ENCODE peak calls at places on chromosomes 16 and 17, in seven cellular contexts. M is HL-60, X is endothelial cell of umbilical vein, U is sigmoid colon, Q is GM23338, G is upper lobe of left lung, A is HCT116. K is an unnamed sample.

GRCh38 chr17:3385869-3386816 is at the start of gene OR3A2:
- DNase-seq in X (no peak), M (no peak), A (no peak), U (no peak), G (peak), Q (peak), K (no peak)

GRCh38 chr16:51374346-51374745 is 223.3 kb upstream of the SALL1 start:
- DNase-seq in X (no peak), A (no peak), G (no peak), M (no peak), Q (no peak), U (no peak), K (no peak)

GRCh38 chr17:51992864-51993413 is 165.6 kb downstream of the CA10 start:
- DNase-seq in X (no peak), Q (no peak), M (no peak), A (no peak), U (no peak), G (no peak), K (no peak)

GRCh38 chr17:39239640-39240314 is 14.0 kb upstream of the STAC2 start:
- DNase-seq in U (peak), G (peak), M (peak), X (peak), A (peak), Q (peak), K (no peak)

GRCh38 chr16:9709221-9709620 is 473.0 kb downstream of the GRIN2A start:
- DNase-seq in M (no peak), A (no peak), U (no peak), G (no peak), Q (no peak), X (no peak), K (no peak)

GRCh38 chr17:17071531-17072360 is 29.5 kb downstream of the MPRIP start:
- DNase-seq in A (no peak), M (no peak), Q (no peak), X (no peak), G (no peak), U (peak), K (no peak)

GRCh38 chr17:65813306-65813705 is 251.9 kb upstream of the AXIN2 start:
- DNase-seq in G (no peak), U (no peak), A (no peak), Q (no peak), M (peak), X (no peak), K (no peak)

GRCh38 chr16:26983426-26983825 is 83.3 kb upstream of the C16orf82 start:
- DNase-seq in U (no peak), G (no peak), X (no peak), M (no peak), Q (no peak), A (no peak), K (no peak)

GRCh38 chr16:85878875-85879274 is 20.1 kb upstream of the IRF8 start:
- DNase-seq in Q (peak), X (peak), U (no peak), M (no peak), A (no peak), G (no peak), K (no peak)

GRCh38 chr16:11398851-11399250 is 53.6 kb downstream of the RMI2 start:
- DNase-seq in G (no peak), M (no peak), Q (no peak), A (no peak), U (no peak), X (no peak), K (no peak)

GRCh38 chr16:50154369-50154947 is 1.4 kb downstream of the TENT4B start:
- DNase-seq in G (no peak), U (no peak), A (no peak), Q (peak), M (no peak), X (peak), K (no peak)

GRCh38 chr16:57966133-57966805 is 4.7 kb downstream of the CNGB1 start:
- DNase-seq in A (no peak), Q (no peak), G (no peak), U (no peak), M (no peak), X (no peak), K (no peak)

GRCh38 chr16:81035398-81035974 is at the start of gene ATMIN:
- DNase-seq in Q (peak), X (peak), U (peak), A (peak), M (peak), G (peak), K (peak)

GRCh38 chr16:5451641-5452040 is 354.0 kb upstream of the EEF2KMT start:
- DNase-seq in Q (peak), A (no peak), G (no peak), X (no peak), U (no peak), M (no peak), K (no peak)

GRCh38 chr16:53817117-53817516 is 113.2 kb downstream of the FTO start:
- DNase-seq in M (no peak), A (peak), X (peak), G (no peak), Q (no peak), U (no peak), K (no peak)

GRCh38 chr17:6157716-6158115 is 87.5 kb downstream of the WSCD1 start:
- DNase-seq in G (peak), A (no peak), Q (no peak), U (no peak), X (no peak), M (no peak), K (no peak)
- TF ChIP-seq CTCF in G (no peak), A (no peak), Q (no peak), U (no peak), X (no peak), M (no peak), K (no peak)

GRCh38 chr17:78575340-78575739 is 1.9 kb downstream of the DNAH17 start:
- DNase-seq in X (no peak), A (no peak), Q (no peak), U (no peak), G (no peak), M (no peak), K (no peak)
- TF ChIP-seq POLR2AphosphoS5 in X (no peak), A (no peak), Q (no peak), U (no peak), G (no peak), M (no peak), K (no peak)

DNA sequence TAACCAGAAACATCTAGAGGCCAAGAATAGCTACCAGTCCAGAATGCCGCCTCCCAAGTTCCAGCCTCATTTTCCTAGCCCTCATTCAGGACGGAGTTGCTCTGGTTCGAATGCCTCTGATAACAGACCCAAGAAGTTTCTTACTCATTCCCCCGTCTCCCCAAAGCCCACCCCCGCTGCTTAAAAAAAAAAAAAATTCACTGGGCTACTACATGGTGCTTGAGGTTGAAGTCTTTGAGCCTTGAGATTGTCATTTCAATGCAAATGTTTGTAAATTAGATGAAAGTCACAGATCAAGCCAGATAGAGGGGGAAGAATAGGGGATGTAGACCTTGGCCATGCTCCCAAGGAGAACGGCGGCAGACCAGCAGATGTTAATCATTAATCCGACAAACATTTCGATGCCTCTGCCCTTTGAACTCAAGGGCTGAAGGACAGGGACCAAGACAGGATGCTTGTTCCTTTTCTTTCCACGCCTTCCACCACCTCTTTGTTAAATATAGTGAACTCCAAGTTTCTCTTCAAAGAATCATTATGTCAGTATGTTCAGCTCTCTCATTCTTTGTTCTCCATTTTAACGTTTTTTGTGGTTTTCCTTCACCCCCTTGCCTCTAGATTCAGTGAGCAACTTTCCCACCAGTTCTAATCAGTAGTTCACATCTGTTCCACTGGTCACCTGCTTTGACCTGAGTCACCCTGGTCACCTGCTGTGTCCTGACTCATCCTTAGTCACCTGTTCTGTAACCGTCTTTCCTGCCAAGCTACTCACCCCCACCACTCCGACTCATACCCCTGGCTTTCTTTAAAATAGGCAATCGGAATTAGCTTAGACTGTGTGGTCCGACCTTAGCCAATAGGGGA is 190.3 kb downstream of the CPPED1 start:
- DNase-seq in X (peak), Q (peak), A (peak), M (no peak), G (no peak), U (no peak), K (peak)
- TF ChIP-seq CTCF in X (no peak), Q (no peak), A (no peak), M (no peak), G (no peak), U (no peak), K (no peak)

GRCh38 chr17:45889579-45889978 is 4.8 kb upstream of the MAPT start:
- DNase-seq in G (no peak), A (peak), M (no peak), U (no peak), X (no peak), Q (peak), K (no peak)
- TF ChIP-seq POLR2AphosphoS5 in G (no peak), A (no peak), M (no peak), U (no peak), X (no peak), Q (no peak), K (no peak)

DNA sequence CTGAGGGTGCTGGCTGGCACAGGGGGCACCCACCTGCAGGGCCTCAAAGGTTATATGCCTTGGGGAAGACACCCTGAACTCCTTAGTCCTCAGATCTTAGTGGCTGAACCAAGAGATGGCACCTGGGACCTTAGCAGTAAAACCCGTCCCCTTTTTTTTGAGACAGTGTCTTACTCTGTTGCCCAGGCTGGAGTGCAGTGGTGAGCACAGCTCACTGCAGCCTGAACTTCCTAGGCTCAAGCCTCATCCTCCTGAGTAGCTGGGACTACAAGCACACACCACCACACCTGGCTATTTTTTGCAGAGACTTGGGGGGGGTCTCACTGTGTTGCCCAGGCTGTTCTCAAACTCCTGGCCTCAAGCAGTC is 237.2 kb downstream of the MRTFB start:
- DNase-seq in G (no peak), X (no peak), Q (no peak), U (no peak), A (no peak), M (no peak), K (no peak)
- TF ChIP-seq CTCF in G (no peak), X (no peak), Q (no peak), U (no peak), A (peak), M (no peak), K (peak)

DNA sequence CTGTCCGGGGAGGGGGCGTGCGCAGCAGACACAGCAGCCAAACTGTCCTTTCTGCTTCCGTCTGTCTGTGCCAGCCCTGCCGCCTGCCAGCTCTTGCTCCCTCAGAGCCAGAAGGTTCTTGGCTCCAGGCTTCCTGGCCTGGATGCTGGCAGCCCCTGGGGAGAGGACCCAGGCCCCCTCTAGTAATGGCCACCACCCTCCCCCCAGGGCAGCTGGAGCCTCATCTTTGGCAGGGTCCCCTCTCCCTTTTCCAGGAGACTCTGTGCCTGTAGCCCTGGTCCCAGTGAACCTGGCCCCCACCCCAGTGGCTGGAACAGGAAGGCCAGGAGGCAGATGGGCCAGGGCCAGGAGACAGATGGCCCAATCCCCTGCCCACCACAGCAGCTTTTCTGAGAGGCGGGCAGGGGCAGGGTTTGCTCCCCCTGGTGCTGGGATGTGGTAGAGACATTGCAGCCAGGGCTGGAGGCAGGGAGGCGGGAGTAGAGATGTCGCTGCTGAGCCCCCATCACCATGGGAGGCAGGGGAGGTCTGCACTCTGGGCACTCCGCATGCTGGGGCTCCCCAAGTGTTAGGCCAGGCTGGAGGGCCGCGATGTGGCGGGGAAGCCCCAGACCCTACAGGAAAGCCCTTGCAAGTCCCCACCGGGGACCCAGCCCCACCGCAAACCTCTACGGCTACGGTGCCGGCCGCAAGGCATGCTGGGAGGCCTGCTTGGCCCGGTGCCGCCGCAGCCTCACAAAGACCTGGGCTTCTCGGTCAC is 16.7 kb downstream of the UNC13D start:
- DNase-seq in A (no peak), G (peak), U (peak), M (no peak), Q (peak), X (peak), K (no peak)
- TF ChIP-seq POLR2AphosphoS5 in A (no peak), G (no peak), U (peak), M (no peak), Q (peak), X (peak), K (peak)

GRCh38 chr17:61309857-61310256 is 89.8 kb upstream of the TBX2 start:
- DNase-seq in X (no peak), M (no peak), Q (no peak), G (no peak), A (no peak), U (no peak), K (no peak)

GRCh38 chr17:61310611-61311010 is 89.0 kb upstream of the TBX2 start:
- DNase-seq in Q (no peak), U (no peak), X (no peak), M (no peak), G (no peak), A (no peak), K (no peak)

GRCh38 chr17:61306003-61306402 is 93.6 kb upstream of the TBX2 start:
- DNase-seq in G (no peak), U (no peak), A (no peak), Q (no peak), X (no peak), M (no peak), K (no peak)

GRCh38 chr17:61309362-61309761 is 90.3 kb upstream of the TBX2 start:
- DNase-seq in Q (no peak), G (no peak), M (no peak), A (no peak), U (no peak), X (no peak), K (no peak)

GRCh38 chr17:61307905-61308886 is 91.4 kb upstream of the TBX2 start:
- DNase-seq in A (no peak), Q (peak), G (no peak), M (no peak), X (no peak), U (no peak), K (no peak)
- TF ChIP-seq CTCF in A (no peak), Q (no peak), G (no peak), M (no peak), X (no peak), U (no peak), K (no peak)

GRCh38 chr17:50443492-50444051 is 17.6 kb downstream of the ACSF2 start:
- DNase-seq in U (no peak), G (no peak), A (no peak), Q (no peak), M (no peak), X (no peak), K (no peak)
- TF ChIP-seq POLR2AphosphoS5 in U (no peak), G (no peak), A (no peak), Q (no peak), M (no peak), X (no peak), K (no peak)